ENCODE peak calls at places on chromosomes 12 and 14, in six cellular contexts. K, R, D, H, W and V are unnamed samples.

GRCh38 chr12:4781212-4781611 is 61.0 kb downstream of the GALNT8 start:
- DNase-seq in H (no peak), D (no peak), K (no peak), R (peak; percentile 34), W (no peak), V (no peak)

GRCh38 chr14:45251912-45252311 is 1.1 kb downstream of the MIS18BP1 start:
- DNase-seq in D (no peak), R (no peak), K (no peak), W (no peak), H (no peak), V (no peak)

GRCh38 chr12:74537126-74537706 is 419 bp upstream of the ATXN7L3B start:
- DNase-seq in R (no peak), K (no peak), H (no peak), D (no peak), W (no peak), V (no peak)

GRCh38 chr12:10618338-10618987 is 5.1 kb upstream of the MAGOHB start:
- DNase-seq in R (no peak), K (no peak), D (no peak), W (no peak), H (no peak), V (no peak)

GRCh38 chr14:73290279-73290678 is 53.0 kb downstream of the PAPLN start:
- DNase-seq in H (no peak), W (no peak), K (no peak), R (no peak), D (no peak), V (no peak)

GRCh38 chr14:74973003-74973614 is 17.7 kb upstream of the PGF start:
- DNase-seq in H (no peak), W (no peak), K (peak; percentile 53), R (peak; percentile 66), D (no peak), V (no peak)

GRCh38 chr12:26195641-26196423 is 459 bp downstream of the SSPN start:
- DNase-seq in R (peak; percentile 84), W (peak; percentile 34), D (no peak), K (no peak), H (peak; percentile 48), V (peak; percentile 52)

GRCh38 chr12:27220057-27220987 is 23.8 kb upstream of the STK38L start:
- DNase-seq in R (no peak), H (no peak), K (no peak), W (no peak), D (no peak), V (no peak)

GRCh38 chr14:73753043-73753886 is 39.1 kb upstream of the PNMA1 start:
- DNase-seq in W (peak; percentile 60), H (no peak), K (peak; percentile 28), R (peak; percentile 57), D (no peak), V (peak; percentile 71)

GRCh38 chr12:42957136-42957535 is 367.6 kb upstream of the PRICKLE1 start:
- DNase-seq in W (no peak), H (peak; percentile 42), R (no peak), K (no peak), D (no peak), V (peak; percentile 52)

GRCh38 chr12:127231366-127231765 is 1035.6 kb upstream of the TMEM132C start:
- DNase-seq in K (no peak), H (no peak), R (no peak), W (no peak), D (no peak), V (peak; percentile 49)

GRCh38 chr12:109065154-109065852 is 12.9 kb downstream of the USP30 start:
- DNase-seq in H (no peak), K (no peak), D (no peak), W (no peak), R (no peak), V (no peak)

GRCh38 chr12:49811136-49811535 is 17.1 kb downstream of the NCKAP5L start:
- DNase-seq in R (peak; percentile 63), W (no peak), K (no peak), D (no peak), H (no peak), V (no peak)

GRCh38 chr14:58832010-58832409 is 194.2 kb downstream of the DACT1 start:
- DNase-seq in K (no peak), D (no peak), R (no peak), H (no peak), W (no peak), V (no peak)

GRCh38 chr12:53483225-53483978 is 15.9 kb downstream of the MAP3K12 start:
- DNase-seq in R (peak; percentile 89), K (peak; percentile 26), H (no peak), W (no peak), D (no peak), V (no peak)

GRCh38 chr12:52870361-52871290 is 21.8 kb upstream of the KRT78 start:
- DNase-seq in D (no peak), K (peak; percentile 63), H (no peak), W (peak; percentile 70), R (peak; percentile 97), V (peak; percentile 43)

GRCh38 chr14:28785096-28785952 is 18.7 kb downstream of the FOXG1 start:
- DNase-seq in W (no peak), D (no peak), K (no peak), R (peak; percentile 81), H (no peak), V (peak; percentile 43)

GRCh38 chr12:131829351-131829794 is 1.2 kb downstream of the MMP17 start:
- DNase-seq in R (peak; percentile 79), K (no peak), H (peak; percentile 46), D (no peak), W (peak; percentile 30), V (no peak)

GRCh38 chr12:48980389-48980952 is 2.3 kb downstream of the WNT1 start:
- DNase-seq in W (peak; percentile 31), K (no peak), R (peak; percentile 94), D (no peak), H (no peak), V (no peak)

GRCh38 chr12:68374315-68374982 is 42.3 kb upstream of the MDM1 start:
- DNase-seq in R (no peak), W (no peak), K (no peak), H (no peak), D (no peak), V (no peak)

GRCh38 chr14:26870722-26871121 is 272.9 kb upstream of the NOVA1 start:
- DNase-seq in H (no peak), K (no peak), D (no peak), R (no peak), W (no peak), V (no peak)

GRCh38 chr12:115452751-115453281 is 768.8 kb upstream of the TBX3 start:
- DNase-seq in R (peak; percentile 78), W (peak; percentile 73), K (no peak), D (peak; percentile 90), H (no peak), V (no peak)

GRCh38 chr12:116599285-116600122 is 40.3 kb downstream of the MAP1LC3B2 start:
- DNase-seq in R (peak; percentile 96), D (no peak), H (peak; percentile 87), K (peak; percentile 42), W (peak; percentile 80), V (peak; percentile 65)

GRCh38 chr14:100158566-100159106 is 809 bp downstream of the DEGS2 start:
- DNase-seq in K (no peak), H (no peak), D (no peak), W (no peak), R (no peak), V (no peak)
- H3K4me3 ChIP-seq in K (no peak overlapping the region), H (no peak overlapping the region), D (peak overlapping the region; percentile 25), W (peak overlapping the region; percentile 37), R (peak overlapping the region; percentile 66), V (no peak overlapping the region)

GRCh38 chr14:105933238-105933637 is 406.9 kb downstream of the TMEM121 start:
- DNase-seq in R (peak; percentile 3), W (no peak), D (no peak), K (no peak), H (no peak), V (no peak)
- H3K9me3 ChIP-seq in R (peaks cover 68% of the 10 kb centered on the region), W (peaks cover 4% of the 10 kb centered on the region), D (no peaks in the 10 kb centered on the region), K (peaks cover 25% of the 10 kb centered on the region), H (no peaks in the 10 kb centered on the region), V (no peaks in the 10 kb centered on the region)

GRCh38 chr14:77131871-77132486 is 9.6 kb downstream of the ZDHHC22 start:
- DNase-seq in D (no peak), W (no peak), H (no peak), R (peak; percentile 51), K (no peak), V (no peak)
- H3K27me3 ChIP-seq in D (no peaks in the 10 kb centered on the region), W (no peaks in the 10 kb centered on the region), H (peaks cover 3% of the 10 kb centered on the region), R (peaks cover 36% of the 10 kb centered on the region), K (no peaks in the 10 kb centered on the region), V (peaks cover 3% of the 10 kb centered on the region)

DNA sequence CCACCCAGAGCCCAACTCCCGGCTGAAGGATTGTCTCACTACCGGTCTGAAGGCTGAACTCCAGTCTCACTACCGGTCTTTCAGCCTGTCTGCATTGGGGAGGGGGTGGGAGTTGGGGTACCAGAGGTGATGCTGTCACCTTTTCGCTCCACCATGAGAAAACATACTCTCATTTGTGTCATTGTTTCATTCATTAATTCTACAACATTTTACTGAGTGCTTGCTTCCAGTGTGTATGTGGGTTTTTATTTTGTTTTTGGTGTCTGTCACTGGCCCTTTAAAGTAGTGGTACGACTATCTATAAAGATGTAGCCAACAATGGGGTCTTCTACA is 524 bp upstream of the CDK4 start:
- DNase-seq in K (no peak), D (no peak), W (no peak), H (no peak), R (no peak), V (no peak)
- H3K4me3 ChIP-seq in K (no peak overlapping the region), D (peak overlapping the region; percentile 67), W (peak overlapping the region; percentile 50), H (peak overlapping the region; percentile 31), R (peak overlapping the region; percentile 76), V (peak overlapping the region; percentile 80)

DNA sequence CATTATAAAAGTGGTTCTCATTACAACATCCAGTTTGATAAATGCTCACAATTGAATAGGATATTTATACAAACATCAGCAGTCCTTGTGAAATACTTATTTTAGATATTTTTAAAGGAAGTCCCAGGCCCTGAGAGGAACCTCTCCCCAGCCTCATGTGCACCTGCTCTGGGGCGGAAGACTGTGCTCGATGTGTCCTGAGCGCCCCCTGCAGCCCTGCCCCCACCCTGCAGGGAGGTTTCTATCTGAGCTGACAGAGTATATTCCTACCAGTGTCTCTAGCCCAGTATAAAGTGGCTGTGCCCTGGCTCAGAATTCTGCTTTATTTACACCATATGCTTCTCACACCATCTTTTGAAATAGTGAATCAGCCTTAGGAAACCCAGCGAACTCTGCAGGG is 1349.1 kb downstream of the TMEM121 start:
- DNase-seq in H (peak; percentile 60), D (no peak), R (no peak), K (peak; percentile 81), W (no peak), V (no peak)
- H3K9me3 ChIP-seq in H (no peaks in the 10 kb centered on the region), D (no peaks in the 10 kb centered on the region), R (peaks cover 84% of the 10 kb centered on the region), K (no peaks in the 10 kb centered on the region), W (no peaks in the 10 kb centered on the region), V (no peaks in the 10 kb centered on the region)

GRCh38 chr12:106072751-106073150 is 66.0 kb downstream of the NUAK1 start:
- DNase-seq in R (peak; percentile 30), K (no peak), H (no peak), D (no peak), W (no peak), V (no peak)
- H3K27me3 ChIP-seq in R (no peaks in the 10 kb centered on the region), K (peaks cover 9% of the 10 kb centered on the region), H (no peaks in the 10 kb centered on the region), D (no peaks in the 10 kb centered on the region), W (peaks cover 2% of the 10 kb centered on the region), V (no peaks in the 10 kb centered on the region)

GRCh38 chr12:103273645-103274044 is 222.1 kb downstream of the C12orf42 start:
- DNase-seq in D (no peak), W (no peak), K (no peak), R (no peak), H (no peak), V (no peak)
- H3K4me3 ChIP-seq in D (no peak overlapping the region), W (no peak overlapping the region), K (no peak overlapping the region), R (no peak overlapping the region), H (no peak overlapping the region), V (no peak overlapping the region)